ENCODE peak calls at places on chromosomes 12 and 14, in eight cellular contexts. A, B, J, U, X, C, Q and I are unnamed samples.
A peak's percentile ranks its signal among the peaks of the same experiment; 100 is the strongest.

GRCh38 chr12:128365831-128366231 is 98.9 kb downstream of the TMEM132C start:
- DNase-seq in Q (peak; percentile 43), J (no peak), B (no peak), C (no peak), U (no peak), X (no peak), A (no peak), I (peak; percentile 27)

GRCh38 chr12:40701756-40702155 is 9.5 kb downstream of the CNTN1 start:
- DNase-seq in J (no peak), B (no peak), U (no peak), X (no peak), C (no peak), A (no peak), Q (no peak), I (no peak)

GRCh38 chr12:103645202-103645601 is 58.1 kb downstream of the STAB2 start:
- DNase-seq in B (no peak), X (no peak), C (no peak), J (no peak), A (no peak), U (peak; percentile 33), Q (no peak), I (no peak)

GRCh38 chr14:51498411-51499227 is 153.1 kb upstream of the FRMD6 start:
- DNase-seq in X (no peak), A (no peak), C (no peak), U (no peak), Q (no peak), J (no peak), B (no peak), I (no peak)

GRCh38 chr12:117234441-117234840 is 44.2 kb upstream of the FBXO21 start:
- DNase-seq in B (no peak), U (no peak), X (no peak), C (no peak), A (no peak), Q (no peak), J (no peak), I (no peak)

GRCh38 chr14:103716899-103717411 is 1.3 kb downstream of the ZFYVE21 start:
- DNase-seq in Q (no peak), A (no peak), U (no peak), X (no peak), C (no peak), B (no peak), J (no peak), I (no peak)

GRCh38 chr14:28101992-28102391 is 664.6 kb upstream of the FOXG1 start:
- DNase-seq in U (no peak), J (no peak), X (no peak), B (no peak), C (peak; percentile 22), A (no peak), Q (no peak), I (no peak)

GRCh38 chr14:105473033-105473676 is 1.5 kb upstream of the CRIP2 start:
- DNase-seq in Q (no peak), B (no peak), A (no peak), X (no peak), C (no peak), U (no peak), J (peak; percentile 45), I (no peak)

GRCh38 chr14:68886109-68886434 is 93.0 kb downstream of the ACTN1 start:
- DNase-seq in B (no peak), X (no peak), C (no peak), Q (no peak), J (no peak), A (no peak), U (no peak), I (no peak)

GRCh38 chr12:6392499-6392898 is 8.5 kb downstream of the LTBR start:
- DNase-seq in A (no peak), U (no peak), J (no peak), C (no peak), Q (no peak), B (no peak), X (no peak), I (no peak)

GRCh38 chr12:5953835-5954586 is 9.0 kb upstream of the ANO2 start:
- DNase-seq in J (no peak), U (no peak), B (no peak), Q (no peak), X (no peak), A (no peak), C (no peak), I (no peak)

GRCh38 chr12:12442548-12443071 is 85.7 kb downstream of the BORCS5 start:
- DNase-seq in C (no peak), J (no peak), A (no peak), X (no peak), Q (no peak), B (no peak), U (peak; percentile 80), I (no peak)

GRCh38 chr14:71267691-71268090 is 360.4 kb downstream of the PCNX1 start:
- DNase-seq in U (peak; percentile 24), X (no peak), A (no peak), B (no peak), Q (no peak), J (no peak), C (no peak), I (no peak)

GRCh38 chr14:54493293-54493692 is 4.5 kb upstream of the GMFB start:
- DNase-seq in C (no peak), U (no peak), X (no peak), J (no peak), B (no peak), Q (no peak), A (no peak), I (no peak)

GRCh38 chr12:7832059-7832696 is 40.5 kb downstream of the SLC2A14 start:
- DNase-seq in Q (peak; percentile 47), J (peak; percentile 14), A (no peak), C (peak; percentile 68), B (no peak), X (peak; percentile 3), U (peak; percentile 71), I (no peak)

GRCh38 chr12:14691560-14691959 is 4.8 kb downstream of the GUCY2C start:
- DNase-seq in J (peak; percentile 85), X (no peak), A (no peak), Q (peak; percentile 55), U (no peak), B (no peak), C (no peak), I (no peak)